ENCODE peak calls at places on chromosome 13, in nine cellular contexts. V, D, K, I, B, M, W, L and T are unnamed samples.
A peak's percentile ranks its signal among the peaks of the same experiment; 100 is the strongest.

GRCh38 chr13:41658057-41658642 is 200.8 kb downstream of the RGCC start:
- DNase-seq in V (peak; percentile 60), D (no peak), K (no peak), I (no peak), B (no peak), M (no peak), W (no peak), L (no peak), T (no peak)

GRCh38 chr13:23743269-23743668 is 145.9 kb downstream of the MIPEP start:
- DNase-seq in V (no peak), D (no peak), K (no peak), I (no peak), B (no peak), M (no peak), W (no peak), L (no peak), T (peak; percentile 24)

GRCh38 chr13:96181886-96182285 is 92.0 kb downstream of the HS6ST3 start:
- DNase-seq in V (peak; percentile 5), D (no peak), K (no peak), I (no peak), B (no peak), M (no peak), W (no peak), L (no peak), T (no peak)

GRCh38 chr13:78598382-78598781 is 5.0 kb downstream of the POU4F1 start:
- DNase-seq in V (no peak), D (no peak), K (no peak), I (no peak), B (no peak), M (no peak), W (no peak), L (no peak), T (no peak)

GRCh38 chr13:113798200-113798811 is 39.3 kb downstream of the TMEM255B start:
- DNase-seq in V (no peak), D (no peak), K (no peak), I (no peak), B (no peak), M (no peak), W (no peak), L (no peak), T (no peak)

GRCh38 chr13:110559986-110560385 is 1.5 kb downstream of the RAB20 start:
- DNase-seq in V (no peak), D (no peak), K (no peak), I (no peak), B (no peak), M (no peak), W (no peak), L (no peak), T (no peak)

GRCh38 chr13:41995946-41996345 is 35.0 kb upstream of the VWA8 start:
- DNase-seq in V (peak; percentile 61), D (no peak), K (no peak), I (no peak), B (no peak), M (no peak), W (peak; percentile 58), L (no peak), T (peak; percentile 21)

GRCh38 chr13:35475960-35476943 is at the start of gene MAB21L1:
- DNase-seq in V (peak; percentile 85), D (peak; percentile 31), K (no peak), I (no peak), B (no peak), M (no peak), W (no peak), L (no peak), T (no peak)

GRCh38 chr13:113027095-113027494 is 58.1 kb downstream of the MCF2L start:
- DNase-seq in V (no peak), D (no peak), K (no peak), I (no peak), B (no peak), M (no peak), W (no peak), L (no peak), T (no peak)

GRCh38 chr13:107329991-107330390 is 762.1 kb upstream of the ARGLU1 start:
- DNase-seq in V (no peak), D (no peak), K (no peak), I (no peak), B (no peak), M (no peak), W (no peak), L (no peak), T (no peak)

GRCh38 chr13:76992548-76993001 is 694 bp downstream of the CLN5 start:
- DNase-seq in V (peak; percentile 26), D (no peak), K (no peak), I (no peak), B (no peak), M (no peak), W (no peak), L (peak; percentile 30), T (no peak)

GRCh38 chr13:100521912-100522490 is 66.6 kb downstream of the GGACT start:
- DNase-seq in V (no peak), D (no peak), K (no peak), I (no peak), B (no peak), M (no peak), W (no peak), L (no peak), T (no peak)

GRCh38 chr13:111095031-111095840 is 19.9 kb upstream of the ARHGEF7 start:
- DNase-seq in V (no peak), D (no peak), K (no peak), I (no peak), B (peak; percentile 37), M (no peak), W (no peak), L (no peak), T (no peak)

GRCh38 chr13:20729633-20730585 is 26.4 kb downstream of the IL17D start:
- DNase-seq in V (no peak), D (no peak), K (no peak), I (no peak), B (peak; percentile 89), M (no peak), W (no peak), L (no peak), T (peak; percentile 8)

GRCh38 chr13:111204438-111205177 is 89.5 kb downstream of the ARHGEF7 start:
- DNase-seq in V (peak; percentile 80), D (no peak), K (no peak), I (no peak), B (no peak), M (peak; percentile 48), W (peak; percentile 73), L (peak; percentile 66), T (no peak)

GRCh38 chr13:41231786-41232185 is 31.6 kb downstream of the MTRF1 start:
- DNase-seq in V (peak; percentile 21), D (no peak), K (peak; percentile 54), I (no peak), B (no peak), M (peak; percentile 23), W (peak; percentile 62), L (no peak), T (no peak)

GRCh38 chr13:39982745-39983144 is 327.3 kb downstream of the COG6 start:
- DNase-seq in V (no peak), D (no peak), K (no peak), I (no peak), B (no peak), M (no peak), W (no peak), L (no peak), T (no peak)

GRCh38 chr13:74715718-74716117 is 581.5 kb upstream of the KLF12 start:
- DNase-seq in V (peak; percentile 25), D (no peak), K (no peak), I (no peak), B (no peak), M (no peak), W (no peak), L (no peak), T (no peak)

GRCh38 chr13:51844862-51845573 is at the start of gene TMEM272:
- DNase-seq in V (peak; percentile 34), D (peak; percentile 53), K (peak; percentile 74), I (peak; percentile 78), B (no peak), M (peak; percentile 42), W (peak; percentile 64), L (peak; percentile 71), T (peak; percentile 77)

GRCh38 chr13:43388282-43389034 is 365.1 kb downstream of the DNAJC15 start:
- DNase-seq in V (no peak), D (no peak), K (peak; percentile 27), I (no peak), B (no peak), M (no peak), W (no peak), L (no peak), T (no peak)

DNA sequence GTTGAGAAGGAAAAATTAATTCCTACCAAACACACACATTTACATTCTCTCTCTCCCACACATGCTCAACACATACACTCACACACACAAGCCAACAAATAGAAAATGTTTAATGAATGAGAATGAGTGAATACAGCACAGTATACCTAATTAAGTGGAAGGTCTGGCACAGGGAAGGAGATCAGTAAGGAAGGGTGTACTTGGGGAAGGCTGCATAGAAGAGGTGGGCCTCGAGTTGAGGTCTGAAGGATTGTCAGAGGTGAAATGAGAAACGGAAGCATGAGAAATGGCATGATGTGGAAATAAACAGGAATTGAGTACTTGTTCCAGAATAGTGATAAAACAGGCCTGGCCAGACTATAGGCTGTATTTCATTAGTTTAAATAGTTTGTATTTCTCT is 136.3 kb downstream of the FLT1 start:
- DNase-seq in V (no peak), D (no peak), K (no peak), I (no peak), B (no peak), M (no peak), W (no peak), L (no peak), T (no peak)
- TF ChIP-seq CTCF in V (no peak), D (no peak), K (no peak), I (no peak), B (no peak), M (no peak), W (no peak), L (no peak), T (no peak)

GRCh38 chr13:65342938-65343337 is 1887.2 kb downstream of the PCDH9 start:
- DNase-seq in V (no peak), D (no peak), K (no peak), I (no peak), B (no peak), M (no peak), W (no peak), L (no peak), T (no peak)
- TF ChIP-seq CTCF in V (no peak), D (no peak), K (no peak), I (no peak), B (no peak), M (no peak), W (no peak), L (no peak), T (no peak)

GRCh38 chr13:72781461-72782439 is at the start of the genes DIS3 and PIBF1:
- DNase-seq in V (peak; percentile 97), D (peak; percentile 94), K (peak; percentile 87), I (peak; percentile 98), B (peak; percentile 99), M (peak; percentile 97), W (peak; percentile 99), L (peak; percentile 97), T (peak; percentile 97)
- TF ChIP-seq CTCF in V (no peak), D (peak; percentile 13), K (no peak), I (no peak), B (no peak), M (peak; percentile 16), W (no peak), L (no peak), T (no peak)

DNA sequence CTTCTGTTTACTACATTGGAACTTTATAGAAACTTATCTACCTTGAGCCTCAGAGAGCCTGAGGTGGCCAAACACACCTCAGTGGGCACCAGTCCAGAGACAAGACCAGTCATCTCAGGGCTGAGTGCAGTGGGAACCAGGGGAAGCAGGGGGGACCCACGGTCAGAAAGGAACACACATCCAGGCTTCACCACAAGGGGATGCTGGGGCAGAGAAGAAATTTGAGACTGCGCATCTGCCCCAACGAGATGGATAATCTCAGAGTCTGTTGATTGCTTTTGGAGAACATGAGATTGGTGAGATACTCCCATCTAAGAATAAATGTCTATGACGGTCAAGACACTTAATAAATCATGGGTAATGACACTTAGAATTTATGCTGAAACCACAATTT is 98.7 kb downstream of the DOCK9 start:
- DNase-seq in V (no peak), D (no peak), K (no peak), I (no peak), B (no peak), M (no peak), W (no peak), L (no peak), T (no peak)
- TF ChIP-seq CTCF in V (peak; percentile 12), D (no peak), K (no peak), I (no peak), B (peak; percentile 8), M (no peak), W (no peak), L (no peak), T (no peak)